ENCODE peak calls at places on chromosomes 4 and X, in four cellular contexts. H is K562; R is effector memory CD4-positive, alpha-beta T cell; D is heart right ventricle. J is an unnamed sample.

GRCh38 chrX:66030505-66031317 is 9.2 kb downstream of the VSIG4 start:
- DNase-seq in D (no peak), H (peak; percentile 38), R (no peak), J (no peak)

GRCh38 chr4:184409911-184410692 is 64.2 kb downstream of the IRF2 start:
- DNase-seq in H (no peak), D (no peak), R (peak; percentile 30), J (no peak)

GRCh38 chr4:985123-985830 is 1.6 kb upstream of the IDUA start:
- DNase-seq in H (peak; percentile 81), D (peak; percentile 79), R (peak; percentile 28), J (peak; percentile 64)

GRCh38 chr4:154349829-154350228 is 141.8 kb downstream of the DCHS2 start:
- DNase-seq in H (peak; percentile 10), R (no peak), D (no peak), J (peak; percentile 5)

GRCh38 chr4:38815879-38816782 is 11.5 kb upstream of the TLR1 start:
- DNase-seq in D (no peak), H (no peak), R (no peak), J (no peak)

GRCh38 chr4:128863314-128864075 is 54.0 kb downstream of the JADE1 start:
- DNase-seq in R (peak; percentile 32), H (peak; percentile 67), D (peak; percentile 66), J (peak; percentile 41)

GRCh38 chr4:112732142-112732541 is 95.2 kb downstream of the LARP7 start:
- DNase-seq in H (no peak), D (no peak), R (no peak), J (no peak)

GRCh38 chr4:80128941-80129340 is 55.9 kb upstream of the ANTXR2 start:
- DNase-seq in H (no peak), R (no peak), D (no peak), J (no peak)

GRCh38 chr4:102734116-102734515 is 26.7 kb downstream of the MANBA start:
- DNase-seq in H (no peak), D (no peak), R (no peak), J (no peak)

GRCh38 chrX:23317799-23318724 is 16.6 kb upstream of the PTCHD1 start:
- DNase-seq in D (no peak), H (peak; percentile 69), R (no peak), J (peak; percentile 25)

GRCh38 chrX:47540754-47541538 is 20.1 kb upstream of the ARAF start:
- DNase-seq in R (no peak), D (peak; percentile 39), H (peak; percentile 67), J (no peak)

GRCh38 chrX:1587161-1587560 is 4.2 kb upstream of the AKAP17A start:
- DNase-seq in D (no peak), R (no peak), H (no peak), J (no peak)

GRCh38 chr4:110609044-110609750 is 13.7 kb downstream of the PITX2 start:
- DNase-seq in H (no peak), D (no peak), R (no peak), J (no peak)

GRCh38 chr4:182531555-182532162 is 288.5 kb downstream of the TENM3 start:
- DNase-seq in R (no peak), H (no peak), D (no peak), J (no peak)

GRCh38 chr4:89469930-89470375 is 162.4 kb upstream of the GPRIN3 start:
- DNase-seq in R (no peak), D (no peak), H (no peak), J (peak; percentile 25)

GRCh38 chr4:41360911-41361830 is 104.4 kb downstream of the UCHL1 start:
- DNase-seq in D (peak; percentile 57), H (no peak), R (no peak), J (no peak)

GRCh38 chr4:127251423-127251822 is 381.3 kb upstream of the INTU start:
- DNase-seq in R (no peak), H (no peak), D (no peak), J (no peak)

GRCh38 chr4:141652161-141652778 is 15.9 kb downstream of the IL15 start:
- DNase-seq in R (no peak), H (no peak), D (no peak), J (no peak)
- H3K4me3 ChIP-seq in R (no peak overlapping the region), H (no peak overlapping the region), D (no peak overlapping the region), J (no peak overlapping the region)

GRCh38 chr4:77952399-77952974 is 89.9 kb downstream of the MRPL1 start:
- DNase-seq in R (no peak), H (no peak), D (no peak), J (no peak)
- H3K4me1 ChIP-seq in R (no peaks in the 10 kb centered on the region), H (peaks cover 2% of the 10 kb centered on the region), D (no peaks in the 10 kb centered on the region), J (no peaks in the 10 kb centered on the region)

GRCh38 chrX:153609917-153610833 is 11.2 kb upstream of the CCNQ start:
- DNase-seq in R (peak; percentile 54), D (peak; percentile 77), H (peak; percentile 76), J (peak; percentile 64)
- H3K4me3 ChIP-seq in R (peak overlapping the region; percentile 52), D (peak overlapping the region; percentile 48), H (peak overlapping the region; percentile 23), J (peak overlapping the region; percentile 44)

DNA sequence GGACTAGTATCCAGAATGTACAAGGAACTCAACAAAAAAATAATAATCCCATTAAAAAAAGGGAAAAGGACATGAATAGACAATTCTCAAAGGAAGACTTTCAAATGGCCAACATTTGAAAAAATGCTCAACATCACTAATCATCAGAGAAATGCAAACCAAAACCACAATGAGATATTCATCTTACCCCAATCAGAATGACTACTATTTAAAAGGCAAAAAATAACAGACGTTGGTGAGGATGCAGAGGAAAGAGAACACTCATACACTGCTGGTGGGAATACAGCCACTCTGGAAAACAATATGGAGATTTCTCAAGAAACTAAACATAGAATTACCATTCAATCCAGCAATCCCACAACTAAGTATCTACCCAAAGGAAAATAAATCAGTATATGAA is 133.1 kb downstream of the KDR start:
- DNase-seq in D (no peak), R (no peak), H (no peak), J (no peak)
- H3K4me1 ChIP-seq in D (no peaks in the 10 kb centered on the region), R (no peaks in the 10 kb centered on the region), H (no peaks in the 10 kb centered on the region), J (no peaks in the 10 kb centered on the region)

GRCh38 chr4:24105183-24106039 is 215.6 kb upstream of the PPARGC1A start:
- DNase-seq in R (no peak), D (no peak), H (no peak), J (no peak)
- H3K4me3 ChIP-seq in R (no peak overlapping the region), D (no peak overlapping the region), H (no peak overlapping the region), J (no peak overlapping the region)

GRCh38 chrX:45778621-45779020 is 577.9 kb upstream of the DIPK2B start:
- DNase-seq in D (no peak), H (no peak), R (no peak), J (no peak)
- H3K4me1 ChIP-seq in D (peaks cover 6% of the 10 kb centered on the region), H (no peaks in the 10 kb centered on the region), R (no peaks in the 10 kb centered on the region), J (no peaks in the 10 kb centered on the region)

DNA sequence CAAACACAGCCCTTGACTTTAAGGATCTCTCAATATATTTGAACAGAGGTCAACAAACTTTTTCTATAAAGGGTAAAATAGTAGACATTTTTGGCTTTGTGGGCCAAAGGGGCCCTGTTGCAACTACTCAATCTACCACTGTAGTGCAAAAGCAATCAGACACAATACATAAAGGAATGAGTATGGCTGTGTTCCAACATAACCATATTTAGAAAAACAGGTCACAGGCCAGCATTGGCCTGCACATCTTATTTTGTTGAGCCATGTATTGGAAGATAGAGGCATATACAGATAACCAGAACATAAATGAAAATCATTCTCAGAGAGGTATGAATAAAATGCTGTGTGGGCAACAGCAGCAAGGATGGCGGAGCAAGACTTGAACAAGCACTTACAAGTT is 49.8 kb downstream of the MID1 start:
- DNase-seq in R (no peak), D (no peak), H (no peak), J (no peak)
- H3K4me3 ChIP-seq in R (no peak overlapping the region), D (no peak overlapping the region), H (no peak overlapping the region), J (no peak overlapping the region)

GRCh38 chr4:143353797-143354196 is 17.1 kb downstream of the GAB1 start:
- DNase-seq in R (no peak), D (no peak), H (no peak), J (no peak)
- H3K4me1 ChIP-seq in R (no peaks in the 10 kb centered on the region), D (peaks cover 74% of the 10 kb centered on the region), H (peaks cover 17% of the 10 kb centered on the region), J (no peaks in the 10 kb centered on the region)

GRCh38 chrX:100643943-100644587 is at the start of gene SRPX2:
- DNase-seq in R (no peak), H (no peak), D (no peak), J (no peak)
- H3K4me3 ChIP-seq in R (no peak within 1 kb of the TSS), H (no peak within 1 kb of the TSS), D (peak within 1 kb of the TSS; percentile 45), J (no peak within 1 kb of the TSS)

DNA sequence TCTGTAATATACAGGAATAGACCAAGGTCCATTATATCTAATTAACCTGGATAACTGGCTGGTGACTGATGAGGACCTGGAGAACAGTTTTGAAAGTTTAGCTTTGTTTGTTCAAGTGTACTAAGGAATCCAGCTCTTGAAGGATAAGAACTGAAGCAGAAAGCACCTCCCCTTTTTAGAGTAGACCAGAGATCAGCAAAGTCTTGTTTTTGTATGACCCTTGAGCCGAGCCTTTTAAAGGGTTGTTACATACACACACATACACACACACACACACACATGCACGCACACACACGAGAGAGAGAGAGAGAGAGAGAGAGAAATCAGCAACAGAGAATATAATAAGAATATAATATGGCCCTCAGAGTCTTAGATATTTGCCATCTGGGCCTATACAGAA is 13.0 kb downstream of the MOSPD2 start:
- DNase-seq in H (no peak), D (no peak), R (no peak), J (no peak)
- H3K4me1 ChIP-seq in H (no peaks in the 10 kb centered on the region), D (no peaks in the 10 kb centered on the region), R (no peaks in the 10 kb centered on the region), J (no peaks in the 10 kb centered on the region)

J was measured in naive thymus-derived CD4-positive, alpha-beta T cell.